ENCODE peak calls at places on chromosomes 7 and 10, in four cellular contexts. L is K562, G is HepG2, H is GM12878. V is an unnamed sample.

GRCh38 chr10:88194041-88194887 is 330.8 kb downstream of the PTEN start:
- DNase-seq in G (no peak), H (no peak), L (no peak), V (no peak)

GRCh38 chr10:33241351-33241750 is 93.1 kb downstream of the NRP1 start:
- DNase-seq in H (no peak), L (no peak), G (no peak), V (no peak)

GRCh38 chr10:30662809-30663208 is 33.3 kb upstream of the LYZL2 start:
- DNase-seq in G (no peak), H (no peak), L (no peak), V (no peak)

GRCh38 chr7:34066968-34067367 is 161.6 kb downstream of the BMPER start:
- DNase-seq in L (no peak), G (no peak), H (no peak), V (no peak)

GRCh38 chr7:92612501-92612900 is 22.3 kb upstream of the FAM133B start:
- DNase-seq in L (no peak), G (no peak), H (no peak), V (no peak)

GRCh38 chr7:154832557-154833138 is 170.3 kb downstream of the PAXIP1 start:
- DNase-seq in G (peak; percentile 38), H (no peak), L (no peak), V (peak; percentile 22)

GRCh38 chr10:100442548-100442947 is 20.3 kb upstream of the WNT8B start:
- DNase-seq in L (no peak), G (no peak), H (no peak), V (no peak)

GRCh38 chr10:97914837-97915211 is 65.2 kb downstream of the GOLGA7B start:
- DNase-seq in H (no peak), L (peak; percentile 81), G (peak; percentile 29), V (peak; percentile 66)

GRCh38 chr7:99740573-99741437 is 5.8 kb upstream of the CYP3A7 start:
- DNase-seq in H (no peak), G (peak; percentile 8), L (no peak), V (no peak)

GRCh38 chr7:125173571-125173970 is 243.9 kb upstream of the POT1 start:
- DNase-seq in L (no peak), H (no peak), G (no peak), V (no peak)

GRCh38 chr10:127163632-127164031 is 32.8 kb downstream of the INSYN2A start:
- DNase-seq in G (no peak), L (no peak), H (no peak), V (no peak)

GRCh38 chr7:16811555-16811954 is 6.8 kb upstream of the AGR2 start:
- DNase-seq in H (no peak), L (no peak), G (no peak), V (peak; percentile 85)

GRCh38 chr10:123464428-123465323 is 201.5 kb upstream of the GPR26 start:
- DNase-seq in H (no peak), L (no peak), G (no peak), V (no peak)

GRCh38 chr10:110391541-110391940 is 86.8 kb upstream of the SMNDC1 start:
- DNase-seq in L (no peak), H (no peak), G (no peak), V (no peak)

GRCh38 chr7:124764847-124765400 is 668 bp downstream of the GPR37 start:
- DNase-seq in L (no peak), H (no peak), G (no peak), V (peak; percentile 36)

GRCh38 chr10:105352827-105353226 is 711.7 kb downstream of the SORCS3 start:
- DNase-seq in G (no peak), L (no peak), H (no peak), V (no peak)

GRCh38 chr7:135186841-135187253 is 16.3 kb upstream of the CYREN start:
- DNase-seq in H (no peak), L (no peak), G (no peak), V (no peak)

GRCh38 chr7:77649950-77650349 is 46.3 kb upstream of the RSBN1L start:
- DNase-seq in H (no peak), L (no peak), G (peak; percentile 65), V (peak; percentile 25)

GRCh38 chr7:31478018-31478417 is 35.9 kb upstream of the ITPRID1 start:
- DNase-seq in G (no peak), H (no peak), L (no peak), V (no peak)

GRCh38 chr10:116835658-116836057 is 13.6 kb upstream of the ENO4 start:
- DNase-seq in H (no peak), G (no peak), L (no peak), V (no peak)

GRCh38 chr7:87316097-87316700 is 29.3 kb upstream of the CROT start:
- DNase-seq in G (no peak), L (no peak), H (peak; percentile 47), V (no peak)

GRCh38 chr7:26713981-26714380 is 150.4 kb downstream of the SKAP2 start:
- DNase-seq in G (no peak), L (no peak), H (no peak), V (no peak)

GRCh38 chr10:101538481-101538880 is 49.6 kb downstream of the POLL start:
- DNase-seq in G (no peak), L (no peak), H (no peak), V (no peak)

GRCh38 chr7:107938448-107939250 is 47.7 kb downstream of the DLD start:
- DNase-seq in H (no peak), L (no peak), G (no peak), V (no peak)

GRCh38 chr7:132275811-132276210 is 300.5 kb downstream of the PLXNA4 start:
- DNase-seq in L (no peak), G (no peak), H (no peak), V (no peak)

GRCh38 chr10:31358688-31359330 is 39.8 kb downstream of the ZEB1 start:
- DNase-seq in G (no peak), H (no peak), L (no peak), V (no peak)

GRCh38 chr7:15504376-15504775 is 57.4 kb downstream of the AGMO start:
- DNase-seq in G (no peak), H (no peak), L (no peak), V (no peak)

GRCh38 chr10:11761431-11761830 is 19.2 kb downstream of the ECHDC3 start:
- DNase-seq in L (no peak), G (no peak), H (no peak), V (no peak)

GRCh38 chr10:11760861-11761260 is 18.7 kb downstream of the ECHDC3 start:
- DNase-seq in L (no peak), G (no peak), H (no peak), V (no peak)

GRCh38 chr10:11763501-11763861 is 21.3 kb downstream of the ECHDC3 start:
- DNase-seq in L (no peak), G (no peak), H (no peak), V (no peak)

GRCh38 chr10:11762706-11763500 is 20.7 kb downstream of the ECHDC3 start:
- DNase-seq in H (no peak), L (no peak), G (no peak), V (no peak)

GRCh38 chr10:11765141-11765540 is 23.0 kb downstream of the ECHDC3 start:
- DNase-seq in G (no peak), L (no peak), H (no peak), V (no peak)
- H3K4me3 ChIP-seq in G (no peak overlapping the region), L (no peak overlapping the region), H (no peak overlapping the region), V (no peak overlapping the region)

DNA sequence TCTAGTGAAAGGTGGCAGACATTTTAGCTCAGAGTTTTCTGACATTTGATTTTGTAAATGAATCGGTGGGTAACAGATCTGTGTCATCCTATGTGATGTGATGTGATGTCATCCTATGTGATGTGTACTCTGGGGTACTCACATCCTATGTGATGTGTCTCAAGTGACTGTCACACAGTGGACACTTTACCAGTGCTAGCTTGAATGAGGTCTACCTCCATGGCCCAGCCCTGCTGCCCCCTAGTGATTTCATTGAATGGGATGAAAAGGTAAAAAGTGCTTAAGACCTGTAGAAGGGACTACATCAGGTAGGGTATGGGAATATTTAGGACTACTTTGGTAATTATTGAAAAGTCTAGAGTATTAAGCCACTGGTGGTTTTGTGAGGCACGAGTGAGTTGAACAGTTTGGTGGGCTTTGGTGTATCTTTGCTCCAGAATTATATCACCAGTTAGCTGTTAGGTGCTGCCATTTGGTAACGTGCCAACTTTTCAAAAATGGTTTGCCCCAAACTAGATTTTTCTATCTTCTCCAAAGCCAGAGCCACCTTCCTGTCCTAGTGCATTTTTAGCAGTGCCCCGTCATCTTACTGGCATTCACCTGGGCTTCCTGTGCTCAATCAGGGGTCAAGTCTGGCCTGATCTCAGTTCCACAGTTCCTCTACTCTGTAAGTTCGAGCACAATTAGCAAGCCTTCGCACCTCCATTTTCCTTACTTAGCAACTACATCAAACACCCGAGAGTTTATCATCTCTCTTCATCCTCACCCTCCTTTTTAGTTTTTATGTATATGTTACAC is 9.7 kb downstream of the EIF4H start:
- DNase-seq in H (no peak), L (peak; percentile 47), G (peak; percentile 54), V (peak; percentile 41)
- TF ChIP-seq CHD4 in H (no peak), L (no peak), G (no peak), V (no peak)

GRCh38 chr10:89262331-89263020 is 10.9 kb upstream of the LIPA start:
- DNase-seq in G (no peak), L (no peak), H (no peak), V (no peak)
- TF ChIP-seq ESRRA in G (no peak), L (no peak), H (no peak), V (no peak)

DNA sequence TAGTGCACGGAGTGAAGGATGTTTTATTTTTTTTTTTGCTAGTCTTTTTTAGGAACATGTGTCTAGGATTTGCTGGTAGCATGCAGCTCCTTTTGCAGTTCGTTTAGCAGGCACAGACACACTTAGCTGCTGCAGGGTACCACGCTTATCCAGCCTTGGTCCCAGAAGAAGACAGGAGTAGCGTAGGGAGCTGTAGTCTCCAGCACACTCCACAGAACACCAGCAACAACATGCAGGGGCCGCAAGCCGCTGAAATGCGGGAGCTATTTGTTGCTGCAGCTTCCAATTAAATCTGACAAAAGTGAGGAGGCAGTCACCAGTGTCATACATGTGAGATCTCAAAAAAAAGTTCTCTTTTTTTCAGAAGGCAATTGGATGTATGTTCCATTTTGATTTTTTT is 486.2 kb upstream of the KLF6 start:
- DNase-seq in H (no peak), L (no peak), G (no peak), V (no peak)
- H3K4me3 ChIP-seq in H (no peak overlapping the region), L (no peak overlapping the region), G (no peak overlapping the region), V (no peak overlapping the region)